ENCODE peak calls at places on chromosomes 13 and 19, in seven cellular contexts. W is epithelial cell of prostate; Y is stimulated activated CD8-positive, alpha-beta memory T cell treated with anti-CD3 and anti-CD28 coated beads, Interleukin-2, amount 100 ng/mL, for 1 hour; I is WTC11; D is SHP77 treated with DMSO at 0.1 percent for 48 hours; O is germinal center; R is T-helper 1 cell. X is an unnamed sample.

GRCh38 chr19:46862974-46863632 is 2.3 kb downstream of the ARHGAP35 start:
- DNase-seq in W (no peak), Y (no peak), I (peak), D (no peak), O (no peak), R (no peak), X (no peak)

GRCh38 chr13:110907951-110908898 is 6.6 kb downstream of the ANKRD10 start:
- DNase-seq in W (peak), Y (no peak), I (no peak), D (no peak), O (no peak), R (no peak), X (no peak)

GRCh38 chr13:35210234-35210633 is 266.3 kb downstream of the MAB21L1 start:
- DNase-seq in W (no peak), Y (no peak), I (no peak), D (no peak), O (no peak), R (no peak), X (no peak)

GRCh38 chr19:12652219-12652618 is 14.3 kb downstream of the MAN2B1 start:
- DNase-seq in W (no peak), Y (no peak), I (no peak), D (no peak), O (no peak), R (no peak), X (no peak)

GRCh38 chr13:114116734-114117133 is 15.7 kb downstream of the RASA3 start:
- DNase-seq in W (no peak), Y (no peak), I (no peak), D (no peak), O (no peak), R (no peak), X (no peak)

GRCh38 chr19:52946322-52947310 is 16.1 kb downstream of the ZNF816 start:
- DNase-seq in W (no peak), Y (no peak), I (peak), D (peak), O (peak), R (no peak), X (peak)

GRCh38 chr13:72424059-72424458 is 303.4 kb downstream of the MZT1 start:
- DNase-seq in W (no peak), Y (no peak), I (no peak), D (no peak), O (no peak), R (no peak), X (no peak)

GRCh38 chr13:79870766-79871165 is 389.8 kb downstream of the NDFIP2 start:
- DNase-seq in W (no peak), Y (no peak), I (no peak), D (no peak), O (no peak), R (no peak), X (no peak)

GRCh38 chr19:54245936-54246335 is 3.3 kb upstream of the LILRA6 start:
- DNase-seq in W (no peak), Y (no peak), I (no peak), D (no peak), O (no peak), R (no peak), X (no peak)

GRCh38 chr13:42216422-42216735 is 55.6 kb upstream of the AKAP11 start:
- DNase-seq in W (no peak), Y (no peak), I (no peak), D (no peak), O (no peak), R (no peak), X (no peak)

GRCh38 chr13:32334676-32335075 is 19.4 kb downstream of the BRCA2 start:
- DNase-seq in W (no peak), Y (no peak), I (no peak), D (no peak), O (no peak), R (no peak), X (no peak)

GRCh38 chr13:44188257-44188656 is 185.4 kb upstream of the SERP2 start:
- DNase-seq in W (peak), Y (no peak), I (no peak), D (no peak), O (no peak), R (no peak), X (no peak)

GRCh38 chr13:36026556-36026955 is 104.6 kb downstream of the DCLK1 start:
- DNase-seq in W (no peak), Y (no peak), I (no peak), D (no peak), O (no peak), R (no peak), X (no peak)

GRCh38 chr19:7637374-7638256 is 705 bp downstream of the STXBP2 start:
- DNase-seq in W (no peak), Y (no peak), I (no peak), D (no peak), O (no peak), R (no peak), X (peak)

GRCh38 chr19:16627928-16628182 is 149 bp downstream of the MED26 start:
- DNase-seq in W (no peak), Y (no peak), I (no peak), D (no peak), O (no peak), R (no peak), X (no peak)

GRCh38 chr19:18053571-18054219 is 33.0 kb downstream of the IL12RB1 start:
- DNase-seq in W (no peak), Y (no peak), I (no peak), D (no peak), O (no peak), R (no peak), X (no peak)

GRCh38 chr19:42193706-42194105 is 23.8 kb downstream of the DEDD2 start:
- DNase-seq in W (no peak), Y (no peak), I (no peak), D (no peak), O (no peak), R (no peak), X (no peak)

GRCh38 chr13:71378992-71379905 is 487.8 kb downstream of the DACH1 start:
- DNase-seq in W (peak), Y (no peak), I (no peak), D (no peak), O (no peak), R (no peak), X (no peak)

GRCh38 chr19:13621413-13621812 is 115.1 kb upstream of the CACNA1A start:
- DNase-seq in W (peak), Y (no peak), I (peak), D (no peak), O (no peak), R (no peak), X (no peak)

GRCh38 chr19:40533508-40533907 is 43.2 kb upstream of the SHKBP1 start:
- DNase-seq in W (no peak), Y (no peak), I (no peak), D (no peak), O (no peak), R (no peak), X (no peak)

GRCh38 chr19:16650821-16651220 is 9.1 kb downstream of the SMIM7 start:
- DNase-seq in W (no peak), Y (no peak), I (no peak), D (no peak), O (no peak), R (no peak), X (no peak)

GRCh38 chr19:2309734-2310362 is 1.9 kb upstream of the LINGO3 start:
- DNase-seq in W (no peak), Y (no peak), I (no peak), D (peak), O (no peak), R (no peak), X (no peak)

GRCh38 chr13:30870049-30870884 is 35.8 kb upstream of the MEDAG start:
- DNase-seq in W (no peak), Y (no peak), I (peak), D (no peak), O (peak), R (no peak), X (peak)

GRCh38 chr19:8512115-8512967 is 1.6 kb downstream of the ZNF414 start:
- DNase-seq in W (no peak), Y (no peak), I (peak), D (peak), O (peak), R (no peak), X (no peak)

GRCh38 chr19:4495471-4495870 is 22.8 kb downstream of the PLIN4 start:
- DNase-seq in W (no peak), Y (no peak), I (peak), D (no peak), O (no peak), R (no peak), X (peak)

GRCh38 chr19:45952341-45952690 is 21.3 kb downstream of the NOVA2 start:
- DNase-seq in W (no peak), Y (no peak), I (no peak), D (no peak), O (no peak), R (no peak), X (no peak)

GRCh38 chr13:43543331-43543730 is 243.4 kb downstream of the ENOX1 start:
- DNase-seq in W (no peak), Y (no peak), I (no peak), D (no peak), O (no peak), R (no peak), X (no peak)

GRCh38 chr19:4713384-4713951 is 10.2 kb downstream of the DPP9 start:
- DNase-seq in W (peak), Y (no peak), I (no peak), D (no peak), O (no peak), R (no peak), X (no peak)

GRCh38 chr13:75101348-75101747 is 380.6 kb downstream of the TBC1D4 start:
- DNase-seq in W (no peak), Y (no peak), I (no peak), D (no peak), O (no peak), R (no peak), X (no peak)

GRCh38 chr19:55319786-55320185 is 5.4 kb downstream of the TMEM150B start:
- DNase-seq in W (no peak), Y (no peak), I (peak), D (no peak), O (no peak), R (no peak), X (peak)

GRCh38 chr19:54415208-54415900 is at the start of gene TTYH1:
- DNase-seq in W (no peak), Y (no peak), I (peak), D (no peak), O (peak), R (no peak), X (peak)

GRCh38 chr19:9674669-9675357 is at the start of gene ZNF562:
- DNase-seq in W (peak), Y (peak), I (peak), D (peak), O (peak), R (peak), X (peak)

GRCh38 chr19:46863818-46864629 is 3.2 kb downstream of the ARHGAP35 start:
- DNase-seq in W (no peak), Y (no peak), I (peak), D (no peak), O (no peak), R (no peak), X (no peak)

GRCh38 chr13:70714993-70715392 is 606.7 kb upstream of the KLHL1 start:
- DNase-seq in W (no peak), Y (no peak), I (no peak), D (no peak), O (no peak), R (no peak), X (no peak)

GRCh38 chr19:19460258-19460731 is 54.8 kb downstream of the GATAD2A start:
- DNase-seq in W (no peak), Y (no peak), I (no peak), D (peak), O (no peak), R (no peak), X (no peak)

GRCh38 chr13:60000986-60001385 is 162.7 kb downstream of the DIAPH3 start:
- DNase-seq in W (no peak), Y (no peak), I (no peak), D (no peak), O (no peak), R (no peak), X (no peak)

GRCh38 chr13:76004411-76004810 is 368.3 kb downstream of the LMO7 start:
- DNase-seq in W (no peak), Y (no peak), I (no peak), D (no peak), O (no peak), R (no peak), X (no peak)